ENCODE peak calls at places on chromosomes 3 and 15, in five cellular contexts. S is H9, Q is suprapubic skin, J is RWPE1, V is stromal cell of bone marrow. L is an unnamed sample.

GRCh38 chr3:183837894-183838293 is 12.5 kb upstream of the MAP6D1 start:
- DNase-seq in S (no peak), Q (no peak), J (no peak), V (no peak), L (no peak)

GRCh38 chr15:48622227-48622626 is 23.3 kb downstream of the FBN1 start:
- DNase-seq in S (no peak), Q (no peak), J (no peak), V (peak), L (no peak)

GRCh38 chr3:143084856-143085731 is 34.5 kb upstream of the CHST2 start:
- DNase-seq in S (no peak), Q (no peak), J (peak), V (peak), L (no peak)

GRCh38 chr15:85030301-85031049 is 48.8 kb downstream of the PDE8A start:
- DNase-seq in S (no peak), Q (no peak), J (peak), V (no peak), L (peak)

GRCh38 chr3:17743660-17743995 is 1.2 kb upstream of the TBC1D5 start:
- DNase-seq in S (no peak), Q (no peak), J (no peak), V (no peak), L (no peak)

GRCh38 chr15:100308222-100309007 is 33.4 kb downstream of the ADAMTS17 start:
- DNase-seq in S (no peak), Q (no peak), J (peak), V (peak), L (peak)

GRCh38 chr3:115999598-115999997 is 376.3 kb downstream of the GAP43 start:
- DNase-seq in S (peak), Q (no peak), J (no peak), V (no peak), L (no peak)

GRCh38 chr3:188385295-188385694 is 231.3 kb downstream of the LPP start:
- DNase-seq in S (no peak), Q (no peak), J (no peak), V (no peak), L (no peak)

GRCh38 chr3:168213920-168214319 is 118.2 kb upstream of the GOLIM4 start:
- DNase-seq in S (no peak), Q (no peak), J (no peak), V (no peak), L (no peak)

GRCh38 chr3:197030379-197031314 is 1.0 kb upstream of the MELTF start:
- DNase-seq in S (peak), Q (peak), J (no peak), V (no peak), L (no peak)

GRCh38 chr3:35814531-35814930 is 175.2 kb downstream of the ARPP21 start:
- DNase-seq in S (no peak), Q (no peak), J (no peak), V (no peak), L (no peak)

GRCh38 chr15:40353697-40354096 is 2.9 kb downstream of the PHGR1 start:
- DNase-seq in S (no peak), Q (no peak), J (no peak), V (no peak), L (no peak)

GRCh38 chr3:4830586-4830914 is 148.7 kb upstream of the BHLHE40 start:
- DNase-seq in S (no peak), Q (no peak), J (no peak), V (no peak), L (no peak)

GRCh38 chr15:91853968-91854943 is 748 bp downstream of the SLCO3A1 start:
- DNase-seq in S (peak), Q (peak), J (peak), V (no peak), L (peak)

GRCh38 chr15:87115795-87116194 is 1036.1 kb downstream of the AGBL1 start:
- DNase-seq in S (no peak), Q (no peak), J (no peak), V (no peak), L (no peak)

GRCh38 chr3:192514754-192515660 is 212.3 kb downstream of the FGF12 start:
- DNase-seq in S (peak), Q (no peak), J (no peak), V (no peak), L (no peak)

GRCh38 chr3:127044996-127045395 is 62.1 kb downstream of the PLXNA1 start:
- DNase-seq in S (peak), Q (no peak), J (peak), V (no peak), L (no peak)

GRCh38 chr3:13133471-13133981 is 60.3 kb upstream of the IQSEC1 start:
- DNase-seq in S (peak), Q (peak), J (no peak), V (no peak), L (no peak)

GRCh38 chr15:73048624-73049295 is 3.5 kb upstream of the NEO1 start:
- DNase-seq in S (no peak), Q (no peak), J (no peak), V (no peak), L (no peak)

GRCh38 chr15:91224750-91225380 is 124.8 kb downstream of the SV2B start:
- DNase-seq in S (peak), Q (no peak), J (peak), V (peak), L (peak)

GRCh38 chr3:11391930-11392688 is 119.9 kb downstream of the ATG7 start:
- DNase-seq in S (no peak), Q (no peak), J (peak), V (no peak), L (no peak)

GRCh38 chr15:70196314-70197291 is 98.9 kb upstream of the TLE3 start:
- DNase-seq in S (peak), Q (peak), J (peak), V (peak), L (no peak)

GRCh38 chr3:44939581-44940036 is 36.4 kb downstream of the ZDHHC3 start:
- DNase-seq in S (no peak), Q (no peak), J (no peak), V (no peak), L (peak)

GRCh38 chr15:84685304-84685703 is 27.3 kb upstream of the NMB start:
- DNase-seq in S (no peak), Q (no peak), J (peak), V (peak), L (no peak)

GRCh38 chr15:65731926-65732325 is 60.2 kb downstream of the DENND4A start:
- DNase-seq in S (no peak), Q (no peak), J (no peak), V (no peak), L (no peak)

GRCh38 chr15:55993804-55994539 is 560 bp upstream of the NEDD4 start:
- DNase-seq in S (peak), Q (no peak), J (peak), V (peak), L (peak)

GRCh38 chr3:24417730-24418129 is 76.9 kb downstream of the THRB start:
- DNase-seq in S (no peak), Q (no peak), J (no peak), V (no peak), L (no peak)

GRCh38 chr3:40321818-40322217 is 12.3 kb downstream of the EIF1B start:
- DNase-seq in S (no peak), Q (no peak), J (no peak), V (no peak), L (no peak)

GRCh38 chr3:72155391-72156064 is 370.6 kb upstream of the PROK2 start:
- DNase-seq in S (no peak), Q (peak), J (peak), V (peak), L (peak)

GRCh38 chr3:42746455-42747450 is 26.3 kb downstream of the CCDC13 start:
- DNase-seq in S (peak), Q (no peak), J (no peak), V (no peak), L (peak)

GRCh38 chr3:81465510-81465909 is 295.9 kb downstream of the GBE1 start:
- DNase-seq in S (no peak), Q (no peak), J (no peak), V (no peak), L (no peak)

L was measured in pons.